ENCODE peak calls at places on chromosomes 1 and 21, in seven cellular contexts. C, I, Q, L, O, M and H are unnamed samples. For H3K4me1, the result is how much of the 10 kb centered on the place peaks cover.

GRCh38 chr1:23619299-23620188 is 60.2 kb upstream of the ID3 start:
- DNase-seq in C (peak), I (no peak), Q (no peak), L (peak), O (peak), M (peak), H (peak)

GRCh38 chr21:33019885-33020557 is 5.7 kb upstream of the OLIG2 start:
- DNase-seq in C (peak), I (no peak), Q (no peak), L (peak), O (no peak), M (no peak), H (no peak)

GRCh38 chr1:41705798-41706197 is 212.9 kb downstream of the HIVEP3 start:
- DNase-seq in C (no peak), I (no peak), Q (no peak), L (no peak), O (no peak), M (no peak), H (no peak)

GRCh38 chr1:244075247-244075722 is 24.2 kb downstream of the ZBTB18 start:
- DNase-seq in C (no peak), I (no peak), Q (no peak), L (peak), O (no peak), M (no peak), H (peak)

GRCh38 chr1:8523641-8524206 is 205.8 kb downstream of the SLC45A1 start:
- DNase-seq in C (no peak), I (no peak), Q (no peak), L (no peak), O (no peak), M (no peak), H (no peak)

GRCh38 chr1:234600418-234601216 is 9.4 kb downstream of the IRF2BP2 start:
- DNase-seq in C (no peak), I (no peak), Q (peak), L (no peak), O (no peak), M (no peak), H (no peak)

GRCh38 chr1:9038881-9039760 is 12.9 kb upstream of the SLC2A7 start:
- DNase-seq in C (peak), I (no peak), Q (no peak), L (no peak), O (peak), M (no peak), H (no peak)

GRCh38 chr1:201495447-201496295 is 11.3 kb downstream of the CSRP1 start:
- DNase-seq in C (no peak), I (no peak), Q (peak), L (no peak), O (no peak), M (peak), H (no peak)

GRCh38 chr1:151838491-151839412 is 868 bp downstream of the C2CD4D start:
- DNase-seq in C (no peak), I (no peak), Q (no peak), L (peak), O (no peak), M (no peak), H (peak)

GRCh38 chr1:27993241-27993640 is 33.5 kb downstream of the XKR8 start:
- DNase-seq in C (no peak), I (no peak), Q (no peak), L (no peak), O (no peak), M (no peak), H (no peak)

GRCh38 chr1:167465018-167465417 is 53.3 kb downstream of the CD247 start:
- DNase-seq in C (no peak), I (no peak), Q (no peak), L (no peak), O (no peak), M (no peak), H (no peak)

GRCh38 chr1:159900755-159901335 is 880 bp upstream of the CFAP45 start:
- DNase-seq in C (no peak), I (no peak), Q (peak), L (no peak), O (no peak), M (no peak), H (peak)

GRCh38 chr1:173479649-173480048 is 2.5 kb downstream of the PRDX6 start:
- DNase-seq in C (no peak), I (no peak), Q (peak), L (no peak), O (no peak), M (peak), H (no peak)

GRCh38 chr1:12597792-12598191 is 20.2 kb downstream of the DHRS3 start:
- DNase-seq in C (no peak), I (no peak), Q (no peak), L (no peak), O (no peak), M (no peak), H (no peak)

GRCh38 chr1:7608628-7609295 is 162.3 kb upstream of the VAMP3 start:
- DNase-seq in C (peak), I (no peak), Q (peak), L (peak), O (no peak), M (peak), H (peak)

GRCh38 chr1:155093938-155094621 is 15.4 kb downstream of the EFNA3 start:
- DNase-seq in C (no peak), I (no peak), Q (peak), L (peak), O (peak), M (peak), H (peak)

GRCh38 chr1:159091547-159092397 is 15.2 kb upstream of the AIM2 start:
- DNase-seq in C (no peak), I (no peak), Q (peak), L (no peak), O (no peak), M (peak), H (no peak)

GRCh38 chr1:31515061-31515775 is 61.1 kb upstream of the TINAGL1 start:
- DNase-seq in C (no peak), I (no peak), Q (no peak), L (no peak), O (no peak), M (no peak), H (no peak)

GRCh38 chr1:39173119-39173994 is 31.1 kb upstream of the MACF1 start:
- DNase-seq in C (no peak), I (no peak), Q (no peak), L (no peak), O (no peak), M (no peak), H (no peak)

GRCh38 chr1:247360991-247361721 is 29.5 kb upstream of the ZNF496 start:
- DNase-seq in C (no peak), I (no peak), Q (no peak), L (no peak), O (no peak), M (peak), H (no peak)

GRCh38 chr1:183218981-183219621 is 33.0 kb downstream of the LAMC2 start:
- DNase-seq in C (peak), I (no peak), Q (peak), L (no peak), O (no peak), M (no peak), H (no peak)

GRCh38 chr1:11707621-11708276 is 16.2 kb downstream of the DRAXIN start:
- DNase-seq in C (peak), I (no peak), Q (no peak), L (no peak), O (no peak), M (no peak), H (peak)

GRCh38 chr1:214372092-214372491 is 91.1 kb downstream of the SMYD2 start:
- DNase-seq in C (no peak), I (no peak), Q (no peak), L (no peak), O (no peak), M (no peak), H (peak)

GRCh38 chr1:205481629-205482071 is 22.8 kb upstream of the CDK18 start:
- DNase-seq in C (no peak), I (no peak), Q (no peak), L (no peak), O (no peak), M (no peak), H (no peak)

GRCh38 chr1:205477759-205478247 is 22.0 kb upstream of the BLACAT1 start:
- DNase-seq in C (no peak), I (no peak), Q (no peak), L (no peak), O (no peak), M (peak), H (no peak)

GRCh38 chr1:205483372-205483771 is 21.1 kb upstream of the CDK18 start:
- DNase-seq in C (no peak), I (no peak), Q (no peak), L (no peak), O (no peak), M (no peak), H (no peak)

GRCh38 chr1:205481279-205481617 is 23.2 kb upstream of the CDK18 start:
- DNase-seq in C (no peak), I (no peak), Q (no peak), L (no peak), O (no peak), M (no peak), H (no peak)

DNA sequence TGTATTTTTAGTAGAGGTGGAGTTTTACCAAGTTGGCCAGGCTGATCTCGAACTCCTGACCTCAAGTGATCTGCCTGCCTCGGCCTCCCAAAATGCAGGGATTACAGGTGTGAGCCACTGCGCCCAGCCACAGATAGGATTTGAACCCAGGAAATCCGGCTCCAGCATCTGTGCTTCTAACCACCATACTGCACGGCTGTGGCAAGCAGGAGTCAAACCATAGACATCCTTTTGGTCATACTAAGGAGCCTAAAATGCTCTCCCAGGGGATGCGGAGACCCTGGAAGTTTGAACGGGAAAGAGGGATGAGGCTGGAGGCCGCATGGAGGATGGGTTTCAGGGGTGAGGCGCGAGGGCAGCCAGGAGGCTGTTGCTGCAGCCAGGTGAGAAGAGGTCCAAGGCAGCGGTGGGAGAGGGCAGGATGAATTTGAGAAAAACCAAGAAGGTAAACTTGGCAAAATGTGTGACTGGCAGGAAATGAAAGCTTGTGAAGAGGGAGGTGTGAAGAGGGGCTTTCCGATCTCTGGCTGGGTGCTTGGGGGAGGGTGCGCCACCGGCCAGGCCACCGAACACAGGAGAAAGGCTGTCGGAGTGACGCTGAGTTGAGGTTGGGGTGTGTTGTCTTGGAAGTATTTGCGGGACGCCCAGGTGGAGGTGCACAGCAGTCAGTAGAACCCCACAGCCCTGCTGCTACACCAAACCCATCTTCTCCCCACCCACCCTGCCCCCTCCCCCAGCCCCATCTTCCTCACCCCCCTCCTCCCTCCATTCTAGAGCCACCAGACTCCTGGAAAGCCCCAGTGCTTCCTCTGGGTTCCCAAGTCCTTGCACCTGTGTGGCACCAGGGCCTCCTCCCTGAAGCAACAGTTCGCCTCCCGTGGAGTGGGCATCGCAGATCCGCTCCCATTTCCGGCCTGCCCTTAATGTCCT is 23.9 kb upstream of the CDK18 start:
- DNase-seq in C (no peak), I (no peak), Q (no peak), L (no peak), O (no peak), M (no peak), H (no peak)
- H3K4ac ChIP-seq in C (no peak), I (no peak), Q (no peak), L (peak), O (no peak), M (no peak), H (no peak)

GRCh38 chr21:17746920-17747319 is 72.2 kb downstream of the C21orf91 start:
- DNase-seq in C (no peak), I (no peak), Q (no peak), L (no peak), O (no peak), M (no peak), H (no peak)
- H4K8ac ChIP-seq in C (no peak), I (no peak), Q (no peak), L (no peak), O (no peak), M (no peak), H (no peak)

DNA sequence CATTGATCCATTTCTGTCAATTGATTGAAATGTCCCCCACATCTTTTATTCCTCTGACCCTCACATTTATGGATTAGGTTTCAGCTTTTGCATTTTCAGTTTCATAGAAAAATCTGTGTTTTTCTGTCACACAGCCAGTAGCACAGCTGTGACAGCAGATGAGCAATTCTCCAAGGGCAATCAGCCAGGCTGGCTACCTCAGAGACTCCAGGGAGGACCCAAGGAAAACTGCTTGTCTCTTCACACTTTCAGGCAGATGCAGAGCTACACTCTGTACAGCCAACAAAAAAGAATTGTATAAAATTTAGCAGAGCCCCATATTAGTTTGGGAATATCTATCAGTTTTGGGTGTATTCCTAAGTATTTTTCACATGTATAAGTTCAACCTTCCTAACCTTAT is 257.2 kb downstream of the LRRC7 start:
- DNase-seq in C (no peak), I (no peak), Q (no peak), L (no peak), O (no peak), M (no peak), H (no peak)
- H3K4me1 ChIP-seq in C (under half), I (under half), Q (under half), L (under half), O (under half), M (under half), H (under half)

GRCh38 chr1:92536593-92537332 is 50.0 kb upstream of the GFI1 start:
- DNase-seq in C (no peak), I (no peak), Q (peak), L (no peak), O (no peak), M (peak), H (no peak)
- H3K4ac ChIP-seq in C (no peak), I (no peak), Q (no peak), L (no peak), O (no peak), M (no peak), H (no peak)

DNA sequence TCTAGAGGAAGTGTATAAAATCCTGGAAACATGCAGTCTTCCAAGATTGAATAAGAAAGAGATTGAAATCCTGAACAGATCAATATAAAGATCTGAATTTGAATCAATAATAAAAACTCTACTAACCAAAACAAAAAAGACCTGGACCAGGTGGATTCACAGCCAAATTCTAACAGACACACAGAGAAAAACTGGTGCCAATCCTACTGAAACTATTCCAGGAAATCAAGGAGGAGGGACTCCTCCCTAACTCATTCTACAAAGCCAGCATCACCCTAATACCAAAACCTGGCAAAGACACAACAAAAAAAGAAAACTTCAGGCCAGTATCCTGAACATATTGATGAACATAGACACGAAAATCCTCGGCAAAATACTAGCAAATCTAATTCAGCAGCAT is 58.3 kb downstream of the SYT14 start:
- DNase-seq in C (no peak), I (no peak), Q (no peak), L (no peak), O (no peak), M (no peak), H (no peak)
- H4K8ac ChIP-seq in C (no peak), I (no peak), Q (no peak), L (no peak), O (no peak), M (no peak), H (no peak)

DNA sequence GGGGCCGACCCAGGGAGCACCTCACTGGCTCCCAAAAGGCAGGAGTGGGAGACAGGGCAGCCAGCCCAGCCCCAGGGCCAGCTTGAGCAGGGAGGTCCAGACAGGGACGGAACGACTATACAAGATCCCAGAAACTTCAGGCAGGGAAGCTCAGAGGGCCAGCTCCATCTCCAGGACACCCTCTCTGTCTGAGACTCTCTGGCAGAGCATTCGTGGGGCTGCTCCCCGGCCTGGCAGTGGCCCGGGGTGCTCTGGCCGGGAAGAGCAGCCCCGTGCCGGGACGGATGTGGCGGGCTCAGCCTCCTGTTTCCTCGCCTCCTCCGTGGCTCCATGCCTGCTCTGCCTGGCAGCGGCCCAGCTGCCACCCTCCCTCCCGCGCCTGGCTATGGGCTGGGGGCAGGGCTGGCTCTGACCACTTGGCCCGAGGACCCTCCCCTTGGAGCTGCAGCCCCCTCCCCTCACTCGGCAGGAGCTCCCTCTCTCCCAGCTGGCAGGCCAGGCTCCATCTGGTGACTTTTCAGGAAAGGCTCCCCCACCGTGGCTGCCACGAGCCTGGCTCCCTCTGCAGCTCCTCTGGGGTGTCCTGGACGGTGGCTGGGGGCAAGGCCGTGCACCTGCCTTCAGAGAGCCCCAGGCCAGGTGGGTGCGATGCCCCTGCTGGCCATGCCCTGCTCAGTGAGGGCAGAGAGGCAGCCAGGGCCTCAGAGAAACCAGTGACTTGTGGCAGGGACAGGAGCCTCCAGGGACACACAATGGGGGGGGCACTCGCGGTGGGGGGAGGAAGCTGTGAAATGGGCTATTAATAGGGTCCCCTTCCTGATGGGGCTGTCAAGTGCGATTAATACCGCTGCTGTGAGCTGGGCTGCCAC is 5.6 kb upstream of the PLCH2 start:
- DNase-seq in C (no peak), I (no peak), Q (no peak), L (no peak), O (no peak), M (no peak), H (no peak)
- H3K4me1 ChIP-seq in C (under half), I (under half), Q (half or more), L (under half), O (under half), M (under half), H (under half)

DNA sequence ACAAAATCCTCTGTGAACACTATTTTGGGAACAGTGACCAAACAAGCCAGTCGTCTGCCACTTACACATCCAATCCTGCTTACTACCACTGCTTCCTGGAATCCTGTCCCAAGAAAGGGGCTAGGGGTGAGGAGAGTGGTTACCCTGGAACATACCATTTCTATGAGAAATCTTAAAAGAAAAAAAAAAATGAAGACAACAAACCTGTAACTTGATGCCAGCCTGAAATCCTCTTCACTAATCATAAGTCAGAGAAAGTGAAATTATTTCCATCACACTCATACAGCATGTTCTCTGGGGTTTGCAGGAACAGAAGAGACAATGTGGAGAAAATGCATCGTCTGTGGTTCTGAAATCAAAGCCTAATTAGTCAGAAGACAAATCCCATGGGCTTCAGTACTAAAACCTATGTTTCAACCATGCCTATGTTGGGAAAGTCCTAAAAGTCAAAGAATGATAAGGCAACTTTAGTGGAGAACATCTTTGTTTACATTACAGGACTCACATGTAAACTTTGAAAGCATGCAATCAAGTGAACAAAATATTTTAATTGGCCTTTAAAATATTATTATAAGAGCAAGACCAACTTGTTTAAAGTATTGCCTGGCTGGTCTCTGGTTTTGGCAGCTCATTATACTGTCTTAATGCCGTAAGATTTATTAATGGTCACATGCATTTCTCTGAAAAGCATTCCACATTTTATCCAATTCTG is 220.7 kb downstream of the LTN1 start:
- DNase-seq in C (no peak), I (no peak), Q (peak), L (no peak), O (no peak), M (peak), H (no peak)
- H3K4ac ChIP-seq in C (no peak), I (no peak), Q (no peak), L (no peak), O (no peak), M (peak), H (no peak)

DNA sequence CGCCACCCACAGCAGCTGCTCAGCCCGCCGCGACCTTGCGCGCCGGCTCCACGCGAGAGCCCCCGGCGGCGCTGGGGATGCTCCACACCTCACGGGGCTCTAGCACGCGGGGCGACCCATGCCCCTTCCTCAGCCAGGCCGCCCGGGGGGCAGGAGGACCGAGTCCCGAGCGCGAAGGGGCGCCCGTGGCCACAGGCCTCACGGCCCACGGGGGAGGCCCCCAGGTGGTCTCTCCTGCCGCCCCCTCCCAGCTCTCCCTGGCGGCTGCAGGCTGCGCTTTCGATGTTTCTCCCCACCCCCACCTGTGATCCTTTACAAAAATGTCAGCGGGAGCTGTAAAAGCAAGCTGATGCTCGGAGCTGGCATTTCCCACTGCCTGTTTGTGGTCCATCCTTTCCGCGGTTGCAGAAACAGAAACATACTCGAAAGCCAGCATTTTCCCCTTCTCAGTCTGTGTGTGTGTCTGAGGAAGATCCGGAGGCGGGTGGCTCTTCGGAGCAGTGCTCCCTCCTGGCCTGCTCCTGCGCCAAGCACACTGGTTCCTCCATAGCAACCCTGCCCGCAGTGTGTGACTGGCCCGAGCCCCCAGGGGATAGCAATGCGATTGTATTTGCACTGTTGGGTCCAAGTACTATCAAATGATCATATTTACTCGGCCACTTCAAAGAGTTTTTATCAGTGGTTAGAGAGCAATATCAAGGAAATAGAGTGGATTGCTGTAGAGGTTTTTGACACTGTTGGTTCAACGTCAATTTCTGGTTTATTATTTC is 2.1 kb downstream of the KIF26B start:
- DNase-seq in C (peak), I (no peak), Q (peak), L (peak), O (peak), M (peak), H (peak)
- H4K8ac ChIP-seq in C (no peak), I (no peak), Q (peak), L (no peak), O (peak), M (no peak), H (no peak)